ENCODE peak calls at places on chromosomes 7 and 10, in four cellular contexts. One of them, this sample, is unnamed.

GRCh38 chr7:152733286-152733934 is 26.1 kb upstream of the ACTR3B start:
- DNase-seq in tibial nerve: no peak
- DNase-seq in breast epithelium: no peak
- DNase-seq in uterus: no peak
- DNase-seq in this sample: no peak

GRCh38 chr10:28879875-28880381 is 202.6 kb downstream of the BAMBI start:
- DNase-seq in uterus: peak
- DNase-seq in tibial nerve: no peak
- DNase-seq in breast epithelium: no peak
- DNase-seq in this sample: no peak

GRCh38 chr10:86340176-86340990 is 26.2 kb downstream of the GRID1 start:
- DNase-seq in tibial nerve: no peak
- DNase-seq in uterus: no peak
- DNase-seq in breast epithelium: no peak
- DNase-seq in this sample: no peak

GRCh38 chr7:116953727-116954442 is 584 bp downstream of the ST7 start:
- DNase-seq in tibial nerve: peak
- DNase-seq in breast epithelium: peak
- DNase-seq in uterus: peak
- DNase-seq in this sample: no peak

GRCh38 chr7:70512719-70513118 is 619.2 kb upstream of the GALNT17 start:
- DNase-seq in tibial nerve: no peak
- DNase-seq in uterus: no peak
- DNase-seq in breast epithelium: no peak
- DNase-seq in this sample: no peak

GRCh38 chr7:45874408-45875131 is 1.7 kb upstream of the CCDC201 start:
- DNase-seq in breast epithelium: no peak
- DNase-seq in tibial nerve: no peak
- DNase-seq in uterus: no peak
- DNase-seq in this sample: no peak

GRCh38 chr10:32374605-32375004 is 27.6 kb upstream of the EPC1 start:
- DNase-seq in tibial nerve: no peak
- DNase-seq in breast epithelium: no peak
- DNase-seq in uterus: no peak
- DNase-seq in this sample: no peak

GRCh38 chr7:135558337-135558767 is 635 bp downstream of the NUP205 start:
- DNase-seq in breast epithelium: no peak
- DNase-seq in tibial nerve: peak
- DNase-seq in uterus: peak
- DNase-seq in this sample: no peak

GRCh38 chr10:132337019-132337418 is 5.0 kb downstream of the LRRC27 start:
- DNase-seq in breast epithelium: no peak
- DNase-seq in tibial nerve: no peak
- DNase-seq in uterus: no peak
- DNase-seq in this sample: no peak

DNA sequence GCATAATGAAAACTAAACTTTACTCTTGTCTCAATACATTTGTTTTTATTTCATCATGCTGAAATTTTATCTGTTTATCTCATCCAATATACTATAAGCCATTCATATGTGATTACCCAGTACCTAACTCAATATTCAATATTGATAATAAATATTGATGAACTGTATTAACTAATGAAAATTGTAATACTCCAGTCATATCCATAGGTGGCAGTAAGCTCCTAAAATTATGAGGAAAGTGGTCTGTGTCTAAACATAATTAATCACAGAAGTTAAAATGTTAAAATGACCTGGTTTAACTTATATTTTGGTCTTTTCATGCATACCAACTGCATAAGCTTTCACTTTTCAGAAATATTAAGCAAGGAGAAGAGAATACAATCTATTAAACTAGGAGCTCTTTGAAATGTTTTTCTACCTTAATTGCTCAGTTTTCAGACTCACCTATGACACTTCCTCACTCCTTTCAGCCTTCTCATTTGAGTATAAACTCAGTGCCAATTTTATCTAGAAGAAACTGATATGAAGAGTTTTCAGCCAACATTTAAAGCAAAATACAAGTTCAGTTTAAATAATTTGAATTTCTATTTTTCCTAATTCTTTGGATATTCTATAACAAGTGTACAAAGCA is 30.5 kb upstream of the VWDE start:
- DNase-seq in uterus: no peak
- DNase-seq in tibial nerve: no peak
- DNase-seq in breast epithelium: no peak
- DNase-seq in this sample: no peak
- TF ChIP-seq CTCF in uterus: no peak
- TF ChIP-seq CTCF in tibial nerve: no peak
- TF ChIP-seq CTCF in breast epithelium: no peak
- TF ChIP-seq CTCF in this sample: no peak

GRCh38 chr7:99460651-99461050 is 5.3 kb downstream of the ATP5MF start:
- DNase-seq in breast epithelium: no peak
- DNase-seq in uterus: no peak
- DNase-seq in tibial nerve: no peak
- DNase-seq in this sample: no peak
- TF ChIP-seq POLR2A in breast epithelium: no peak
- TF ChIP-seq POLR2A in uterus: no peak
- TF ChIP-seq POLR2A in tibial nerve: no peak
- TF ChIP-seq POLR2A in this sample: no peak

DNA sequence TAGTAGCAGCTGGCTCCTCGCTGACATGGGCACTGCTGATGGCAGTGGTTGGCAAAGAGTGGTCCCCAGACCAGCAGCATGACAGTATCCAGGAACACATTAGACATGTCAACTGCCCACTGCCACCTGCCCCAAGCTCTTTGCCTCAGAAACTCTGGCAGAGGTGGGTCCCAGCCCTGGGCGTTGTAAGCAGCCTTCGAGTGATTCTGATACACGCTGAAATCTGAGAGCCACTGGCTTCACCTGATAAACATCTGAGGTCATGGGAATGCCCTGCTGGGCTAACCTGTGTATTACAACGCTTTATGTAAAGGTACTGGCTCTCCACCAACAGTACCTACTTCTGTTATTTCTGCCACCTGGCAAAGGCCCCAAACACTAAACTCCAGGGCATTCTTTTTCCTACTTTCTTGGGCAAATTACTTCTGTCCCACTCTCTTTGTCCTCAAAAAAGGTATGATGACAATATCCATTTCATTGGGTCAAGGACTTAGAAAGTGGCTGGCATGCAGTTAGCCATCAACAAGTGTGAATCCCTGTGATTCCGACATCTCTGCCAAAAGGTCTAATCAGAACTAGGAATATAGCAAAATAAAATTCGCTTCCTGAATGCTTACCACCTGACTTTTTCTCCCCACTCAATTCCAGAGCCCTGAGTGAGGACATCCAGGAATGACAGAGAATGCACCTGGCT is 9.2 kb downstream of the SGMS1 start:
- DNase-seq in tibial nerve: no peak
- DNase-seq in uterus: no peak
- DNase-seq in breast epithelium: no peak
- DNase-seq in this sample: no peak
- TF ChIP-seq CTCF in tibial nerve: no peak
- TF ChIP-seq CTCF in uterus: no peak
- TF ChIP-seq CTCF in breast epithelium: peak
- TF ChIP-seq CTCF in this sample: peak

GRCh38 chr7:5695037-5695708 is 86.3 kb downstream of the RNF216 start:
- DNase-seq in tibial nerve: no peak
- DNase-seq in breast epithelium: no peak
- DNase-seq in uterus: peak
- DNase-seq in this sample: no peak
- TF ChIP-seq POLR2A in tibial nerve: no peak
- TF ChIP-seq POLR2A in breast epithelium: no peak
- TF ChIP-seq POLR2A in uterus: peak
- TF ChIP-seq POLR2A in this sample: peak

GRCh38 chr7:13414661-13415105 is 574.8 kb downstream of the ETV1 start:
- DNase-seq in uterus: no peak
- DNase-seq in tibial nerve: no peak
- DNase-seq in breast epithelium: no peak
- DNase-seq in this sample: no peak
- TF ChIP-seq CTCF in uterus: no peak
- TF ChIP-seq CTCF in tibial nerve: no peak
- TF ChIP-seq CTCF in breast epithelium: no peak
- TF ChIP-seq CTCF in this sample: no peak

GRCh38 chr7:555551-556160 is 36.0 kb upstream of the PDGFA start:
- DNase-seq in tibial nerve: no peak
- DNase-seq in uterus: no peak
- DNase-seq in breast epithelium: no peak
- DNase-seq in this sample: no peak

GRCh38 chr7:556427-556826 is 36.8 kb upstream of the PDGFA start:
- DNase-seq in tibial nerve: no peak
- DNase-seq in uterus: no peak
- DNase-seq in breast epithelium: no peak
- DNase-seq in this sample: no peak

GRCh38 chr7:550881-551614 is 31.4 kb upstream of the PDGFA start:
- DNase-seq in breast epithelium: no peak
- DNase-seq in tibial nerve: no peak
- DNase-seq in uterus: no peak
- DNase-seq in this sample: no peak

GRCh38 chr7:552711-553636 is 33.3 kb upstream of the PDGFA start:
- DNase-seq in breast epithelium: no peak
- DNase-seq in tibial nerve: no peak
- DNase-seq in uterus: no peak
- DNase-seq in this sample: no peak

DNA sequence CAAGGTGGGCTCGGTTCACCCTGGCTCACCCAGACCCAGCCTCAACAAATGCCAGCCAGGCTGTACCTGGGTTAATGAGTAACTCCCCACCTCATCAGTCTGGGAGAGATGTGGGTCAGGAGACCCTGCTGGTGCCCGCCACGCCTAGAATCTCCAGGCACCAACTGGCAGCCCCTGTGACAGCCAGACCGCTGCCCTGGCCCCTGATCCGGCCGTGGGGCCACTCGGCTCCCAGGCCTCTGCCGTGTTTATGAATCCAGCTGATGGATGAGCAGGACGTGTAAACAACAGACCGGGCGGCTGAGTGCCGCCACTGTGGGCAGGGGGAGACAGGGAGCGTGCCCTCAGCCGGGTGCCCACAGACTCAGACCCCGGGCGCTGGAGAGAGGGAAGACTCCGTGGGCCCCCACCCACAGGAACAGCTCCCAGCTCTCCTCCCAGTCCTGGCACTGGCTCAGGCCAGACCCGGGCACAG is 34.0 kb upstream of the PDGFA start:
- DNase-seq in breast epithelium: no peak
- DNase-seq in uterus: no peak
- DNase-seq in tibial nerve: no peak
- DNase-seq in this sample: no peak
- TF ChIP-seq POLR2A in breast epithelium: no peak
- TF ChIP-seq POLR2A in uterus: no peak
- TF ChIP-seq POLR2A in tibial nerve: no peak
- TF ChIP-seq POLR2A in this sample: no peak